ENCODE peak calls at places on chromosomes 1 and 21, in four cellular contexts. M is CD4-positive, alpha-beta T cell; D is heart right ventricle; N is right cardiac atrium. Q is an unnamed sample. For H3K9me3, the result is how much of the 10 kb centered on the place peaks cover.

GRCh38 chr1:39836595-39837110 is 46.7 kb downstream of the TRIT1 start:
- DNase-seq in M (no peak), D (no peak), N (no peak), Q (no peak)

GRCh38 chr1:212698467-212699103 is 1.1 kb downstream of the BATF3 start:
- DNase-seq in M (no peak), D (no peak), N (no peak), Q (no peak)

GRCh38 chr1:31460027-31460426 is 47.0 kb downstream of the SERINC2 start:
- DNase-seq in M (no peak), D (no peak), N (no peak), Q (no peak)

GRCh38 chr1:155083865-155084721 is 5.5 kb downstream of the EFNA3 start:
- DNase-seq in M (no peak), D (peak), N (peak), Q (no peak)

GRCh38 chr21:27058673-27059365 is 91.9 kb upstream of the ADAMTS5 start:
- DNase-seq in M (no peak), D (no peak), N (no peak), Q (no peak)

GRCh38 chr1:213675043-213675442 is 312.7 kb upstream of the PROX1 start:
- DNase-seq in M (no peak), D (no peak), N (no peak), Q (no peak)

GRCh38 chr1:54390655-54391054 is 15.5 kb downstream of the SSBP3 start:
- DNase-seq in M (no peak), D (no peak), N (peak), Q (peak)

GRCh38 chr1:12478612-12478985 is 139.4 kb downstream of the DHRS3 start:
- DNase-seq in M (peak), D (no peak), N (no peak), Q (peak)

GRCh38 chr1:67759692-67760029 is 73.6 kb downstream of the GNG12 start:
- DNase-seq in M (no peak), D (no peak), N (no peak), Q (no peak)

GRCh38 chr1:40532844-40533424 is 1.5 kb downstream of the ZNF684 start:
- DNase-seq in M (no peak), D (peak), N (no peak), Q (no peak)

GRCh38 chr1:209130886-209131285 is 452.6 kb upstream of the CAMK1G start:
- DNase-seq in M (no peak), D (no peak), N (no peak), Q (no peak)

GRCh38 chr21:39390212-39390765 is 41.4 kb upstream of the HMGN1 start:
- DNase-seq in M (no peak), D (no peak), N (no peak), Q (no peak)

GRCh38 chr1:28123461-28123961 is 35.1 kb upstream of the EYA3 start:
- DNase-seq in M (no peak), D (no peak), N (no peak), Q (no peak)

GRCh38 chr1:151134991-151135390 is 11.4 kb downstream of the SEMA6C start:
- DNase-seq in M (no peak), D (no peak), N (no peak), Q (no peak)

GRCh38 chr1:155598842-155599331 is 11.1 kb upstream of the MSTO1 start:
- DNase-seq in M (peak), D (no peak), N (peak), Q (no peak)

GRCh38 chr1:161899091-161899490 is 124.6 kb downstream of the OLFML2B start:
- DNase-seq in M (no peak), D (no peak), N (no peak), Q (no peak)

GRCh38 chr1:8429549-8430105 is 111.7 kb downstream of the SLC45A1 start:
- DNase-seq in M (no peak), D (no peak), N (no peak), Q (no peak)

GRCh38 chr21:37338671-37339526 is 27.7 kb upstream of the DYRK1A start:
- DNase-seq in M (no peak), D (peak), N (peak), Q (no peak)

GRCh38 chr1:117824612-117825011 is 104.8 kb downstream of the GDAP2 start:
- DNase-seq in M (no peak), D (no peak), N (peak), Q (no peak)

GRCh38 chr1:156879876-156880275 is 13.6 kb upstream of the PEAR1 start:
- DNase-seq in M (no peak), D (no peak), N (no peak), Q (no peak)

GRCh38 chr1:167790117-167790516 is 68.3 kb downstream of the MPZL1 start:
- DNase-seq in M (no peak), D (no peak), N (no peak), Q (no peak)

GRCh38 chr1:196951711-196952394 is 8.3 kb downstream of the CFHR2 start:
- DNase-seq in M (no peak), D (no peak), N (no peak), Q (no peak)

GRCh38 chr1:161935264-161935663 is 88.4 kb downstream of the OLFML2B start:
- DNase-seq in M (no peak), D (no peak), N (no peak), Q (no peak)

GRCh38 chr1:151832318-151832984 is 849 bp upstream of the RORC start:
- DNase-seq in M (no peak), D (peak), N (peak), Q (no peak)

GRCh38 chr1:222786107-222786506 is 28.7 kb upstream of the DISP1 start:
- DNase-seq in M (no peak), D (no peak), N (no peak), Q (no peak)
- H3K27ac ChIP-seq in M (no peak), D (no peak), N (no peak), Q (no peak)

GRCh38 chr1:108193333-108193732 is 6.8 kb downstream of the SLC25A24 start:
- DNase-seq in M (no peak), D (no peak), N (no peak), Q (no peak)
- H3K9me3 ChIP-seq in M (under half), D (under half), N (under half), Q (under half)

DNA sequence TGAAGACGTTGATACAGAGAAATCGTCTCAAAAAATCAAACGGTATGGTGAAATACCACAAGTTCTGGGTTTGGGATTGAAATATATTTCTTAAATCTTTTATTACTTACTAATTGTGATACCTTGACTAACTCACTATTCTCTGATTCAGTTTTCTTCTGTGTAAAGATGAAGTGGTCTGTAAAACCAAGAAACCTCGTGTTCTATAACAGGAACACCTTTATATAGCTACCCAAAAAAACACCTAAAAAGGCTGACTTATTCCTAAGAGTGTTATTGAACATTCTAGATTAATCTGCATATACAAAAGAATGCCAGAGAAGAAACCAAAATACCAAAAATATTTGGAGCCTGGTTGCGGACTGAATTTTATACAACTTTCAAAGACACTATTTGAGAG is 721 bp downstream of the LRRIQ3 start:
- DNase-seq in M (no peak), D (no peak), N (no peak), Q (no peak)
- H3K27ac ChIP-seq in M (peak), D (peak), N (no peak), Q (peak)

GRCh38 chr1:4276238-4276637 is 376.2 kb upstream of the C1orf174 start:
- DNase-seq in M (no peak), D (no peak), N (no peak), Q (no peak)
- H3K9me3 ChIP-seq in M (under half), D (under half), N (under half), Q (under half)

DNA sequence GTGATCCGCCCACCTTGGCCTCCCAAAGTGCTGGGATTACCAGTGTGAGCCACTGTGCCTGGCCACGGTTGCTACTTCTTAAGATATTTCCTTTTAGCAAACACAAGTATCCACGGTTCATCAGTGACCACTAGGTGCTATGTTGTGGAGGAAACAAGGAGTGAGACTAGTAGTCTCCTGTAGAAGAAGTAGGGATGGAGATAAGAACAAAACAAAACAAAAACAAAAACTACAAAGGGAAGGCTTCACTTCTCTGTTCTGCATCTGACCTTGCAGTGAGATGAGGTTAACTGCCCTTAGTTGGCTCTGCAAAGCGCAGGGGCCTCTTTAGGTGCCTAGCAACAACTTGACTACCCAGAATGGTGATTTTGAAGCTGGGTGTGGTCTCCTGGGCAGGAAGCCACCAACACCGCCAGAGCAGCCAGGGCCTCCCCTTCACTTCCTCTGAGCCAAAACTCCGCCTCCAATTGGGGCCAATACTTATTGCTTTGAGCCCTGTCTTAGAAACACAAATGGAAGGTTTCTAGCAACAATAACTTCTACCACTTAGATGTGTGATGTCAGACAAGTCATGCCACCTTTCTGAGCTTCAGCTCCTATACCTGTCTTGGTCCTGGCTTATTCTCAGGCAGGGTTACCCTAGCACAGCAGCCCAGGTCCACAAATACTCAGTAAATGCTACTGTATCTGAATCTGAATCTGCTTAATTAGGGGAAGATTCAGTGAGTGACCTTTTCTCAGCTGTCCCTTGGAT is 12.7 kb upstream of the CDC42 start:
- DNase-seq in M (peak), D (peak), N (peak), Q (peak)
- H3K27ac ChIP-seq in M (peak), D (peak), N (peak), Q (peak)

DNA sequence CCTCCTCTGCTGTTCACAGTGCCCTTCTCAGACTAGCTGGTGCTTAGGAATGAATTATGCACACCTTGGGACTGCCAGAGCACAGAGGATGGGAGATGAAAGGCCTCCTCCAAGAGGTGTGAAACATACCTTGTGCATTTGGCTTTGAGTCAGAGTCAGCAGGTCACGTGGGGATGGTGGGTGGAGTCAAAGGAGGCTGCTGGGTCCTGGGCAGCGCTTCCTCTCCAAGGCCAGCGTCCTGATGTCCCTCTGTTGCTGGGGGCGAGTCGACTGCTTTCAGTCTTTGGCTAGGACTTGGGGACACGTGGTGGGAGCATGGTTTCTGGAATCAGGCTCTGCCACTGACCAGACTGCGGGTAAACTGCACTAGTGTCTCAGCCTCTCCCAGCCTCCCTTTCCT is 91.2 kb downstream of the AJAP1 start:
- DNase-seq in M (no peak), D (no peak), N (no peak), Q (no peak)
- H3K9me3 ChIP-seq in M (under half), D (under half), N (under half), Q (under half)

Q was measured in spleen.